ENCODE peak calls at places on chromosomes 5 and 9, in five cellular contexts. One of them, this sample, is unnamed.

GRCh38 chr9:70921126-70921525 is 200.3 kb downstream of the TRPM3 start:
- DNase-seq in left ventricle myocardium superior: no peak
- DNase-seq in midbrain: no peak
- DNase-seq in NCI-H1105 treated with DMSO at 0.1 percent for 48 hours: no peak
- DNase-seq in lower leg skin: no peak
- DNase-seq in this sample: no peak

GRCh38 chr9:131469951-131470350 is 32.8 kb upstream of the POMT1 start:
- DNase-seq in lower leg skin: peak
- DNase-seq in midbrain: no peak
- DNase-seq in left ventricle myocardium superior: no peak
- DNase-seq in NCI-H1105 treated with DMSO at 0.1 percent for 48 hours: no peak
- DNase-seq in this sample: no peak

GRCh38 chr5:93186031-93186682 is 394.9 kb downstream of the NR2F1-AS1 start:
- DNase-seq in left ventricle myocardium superior: no peak
- DNase-seq in NCI-H1105 treated with DMSO at 0.1 percent for 48 hours: no peak
- DNase-seq in midbrain: no peak
- DNase-seq in lower leg skin: no peak
- DNase-seq in this sample: no peak

GRCh38 chr5:44332360-44332971 is 56.8 kb downstream of the FGF10 start:
- DNase-seq in left ventricle myocardium superior: no peak
- DNase-seq in lower leg skin: no peak
- DNase-seq in NCI-H1105 treated with DMSO at 0.1 percent for 48 hours: peak
- DNase-seq in midbrain: peak
- DNase-seq in this sample: no peak

GRCh38 chr5:91110709-91111108 is 272.4 kb downstream of the ARRDC3 start:
- DNase-seq in midbrain: no peak
- DNase-seq in lower leg skin: no peak
- DNase-seq in NCI-H1105 treated with DMSO at 0.1 percent for 48 hours: no peak
- DNase-seq in left ventricle myocardium superior: no peak
- DNase-seq in this sample: peak

GRCh38 chr9:36064448-36065037 is 27.8 kb downstream of the RECK start:
- DNase-seq in NCI-H1105 treated with DMSO at 0.1 percent for 48 hours: no peak
- DNase-seq in lower leg skin: no peak
- DNase-seq in midbrain: no peak
- DNase-seq in left ventricle myocardium superior: no peak
- DNase-seq in this sample: no peak

GRCh38 chr9:129058965-129059795 is 21.7 kb upstream of the DOLPP1 start:
- DNase-seq in NCI-H1105 treated with DMSO at 0.1 percent for 48 hours: no peak
- DNase-seq in left ventricle myocardium superior: no peak
- DNase-seq in lower leg skin: no peak
- DNase-seq in midbrain: no peak
- DNase-seq in this sample: no peak

GRCh38 chr9:92171822-92172221 is 56.6 kb upstream of the SPTLC1 start:
- DNase-seq in lower leg skin: no peak
- DNase-seq in midbrain: no peak
- DNase-seq in left ventricle myocardium superior: no peak
- DNase-seq in NCI-H1105 treated with DMSO at 0.1 percent for 48 hours: no peak
- DNase-seq in this sample: no peak

This sample was measured in thyroid gland.